ENCODE peak calls at places on chromosomes 4 and X, in seven cellular contexts. Q is WERI-Rb-1, Y is ascending aorta, C is heart right ventricle, X is breast epithelium, W is PC-3, G is neural progenitor cell. Z is an unnamed sample.

GRCh38 chrX:36867143-36867542 is 141.0 kb upstream of the FAM47C start:
- DNase-seq in Q (no peak), Y (no peak), C (no peak), X (no peak), W (peak), G (peak), Z (no peak)

GRCh38 chr4:146643812-146644401 is 5.2 kb downstream of the POU4F2 start:
- DNase-seq in Q (no peak), Y (no peak), C (no peak), X (no peak), W (peak), G (peak), Z (no peak)

GRCh38 chrX:134529481-134529880 is 69.5 kb downstream of the HPRT1 start:
- DNase-seq in Q (no peak), Y (no peak), C (no peak), X (no peak), W (no peak), G (no peak), Z (no peak)

GRCh38 chrX:15761564-15762191 is 23.6 kb downstream of the CA5B start:
- DNase-seq in Q (peak), Y (no peak), C (no peak), X (no peak), W (peak), G (peak), Z (peak)

GRCh38 chr4:146245246-146245645 is 30.9 kb downstream of the REELD1 start:
- DNase-seq in Q (no peak), Y (no peak), C (no peak), X (no peak), W (no peak), G (no peak), Z (no peak)

GRCh38 chr4:78481180-78481579 is 70.4 kb upstream of the ANXA3 start:
- DNase-seq in Q (no peak), Y (no peak), C (no peak), X (no peak), W (no peak), G (no peak), Z (no peak)

GRCh38 chr4:119731146-119731742 is 102.6 kb upstream of the PDE5A start:
- DNase-seq in Q (no peak), Y (no peak), C (no peak), X (no peak), W (no peak), G (no peak), Z (no peak)

GRCh38 chr4:157242871-157243270 is 22.3 kb downstream of the GRIA2 start:
- DNase-seq in Q (no peak), Y (no peak), C (no peak), X (no peak), W (no peak), G (no peak), Z (no peak)

GRCh38 chrX:20412871-20413486 is 146.3 kb upstream of the RPS6KA3 start:
- DNase-seq in Q (no peak), Y (peak), C (peak), X (no peak), W (no peak), G (no peak), Z (no peak)

GRCh38 chr4:112060212-112060611 is 85.0 kb upstream of the FAM241A start:
- DNase-seq in Q (peak), Y (no peak), C (no peak), X (no peak), W (peak), G (peak), Z (peak)

GRCh38 chr4:77072195-77072753 is 3.5 kb downstream of the CCNI start:
- DNase-seq in Q (no peak), Y (no peak), C (no peak), X (peak), W (peak), G (no peak), Z (no peak)

GRCh38 chr4:11111370-11111769 is 317.3 kb downstream of the HS3ST1 start:
- DNase-seq in Q (no peak), Y (no peak), C (no peak), X (no peak), W (no peak), G (no peak), Z (no peak)

GRCh38 chrX:38102875-38103274 is 96.5 kb downstream of the SYTL5 start:
- DNase-seq in Q (no peak), Y (no peak), C (no peak), X (no peak), W (no peak), G (no peak), Z (no peak)

GRCh38 chr4:165826166-165826565 is 46.9 kb upstream of the TLL1 start:
- DNase-seq in Q (no peak), Y (no peak), C (no peak), X (no peak), W (no peak), G (no peak), Z (no peak)

GRCh38 chr4:48162162-48162561 is 28.1 kb upstream of the TXK start:
- DNase-seq in Q (no peak), Y (no peak), C (no peak), X (no peak), W (peak), G (no peak), Z (no peak)

GRCh38 chr4:154416183-154416543 is 75.4 kb downstream of the DCHS2 start:
- DNase-seq in Q (peak), Y (no peak), C (peak), X (no peak), W (no peak), G (peak), Z (peak)

GRCh38 chrX:8404443-8404842 is 60.2 kb upstream of the VCX3B start:
- DNase-seq in Q (peak), Y (peak), C (peak), X (no peak), W (peak), G (peak), Z (peak)

GRCh38 chr4:55184600-55185523 is 59.5 kb upstream of the KDR start:
- DNase-seq in Q (peak), Y (no peak), C (no peak), X (no peak), W (peak), G (no peak), Z (peak)

GRCh38 chr4:117654064-117654463 is 380.2 kb upstream of the NDST3 start:
- DNase-seq in Q (no peak), Y (no peak), C (no peak), X (no peak), W (no peak), G (no peak), Z (no peak)

GRCh38 chr4:123579961-123580360 is 183.4 kb downstream of the SPRY1 start:
- DNase-seq in Q (no peak), Y (no peak), C (no peak), X (no peak), W (no peak), G (no peak), Z (no peak)

GRCh38 chr4:54063737-54064316 is 578 bp downstream of the CHIC2 start:
- DNase-seq in Q (peak), Y (peak), C (peak), X (peak), W (peak), G (peak), Z (peak)

GRCh38 chr4:181685911-181686310 is 557.3 kb upstream of the TENM3 start:
- DNase-seq in Q (no peak), Y (no peak), C (no peak), X (no peak), W (no peak), G (no peak), Z (no peak)

GRCh38 chr4:124953059-124953850 is 240.7 kb upstream of the ANKRD50 start:
- DNase-seq in Q (no peak), Y (no peak), C (no peak), X (no peak), W (peak), G (no peak), Z (no peak)

GRCh38 chr4:113499696-113500095 is 261.8 kb downstream of the CAMK2D start:
- DNase-seq in Q (no peak), Y (no peak), C (no peak), X (no peak), W (peak), G (no peak), Z (no peak)

GRCh38 chr4:4585012-4585670 is 43.3 kb upstream of the STX18 start:
- DNase-seq in Q (no peak), Y (no peak), C (no peak), X (no peak), W (no peak), G (no peak), Z (no peak)

GRCh38 chr4:177596035-177596434 is 153.8 kb upstream of the AGA start:
- DNase-seq in Q (no peak), Y (peak), C (no peak), X (no peak), W (peak), G (peak), Z (peak)

GRCh38 chrX:1165535-1166196 is 46.8 kb downstream of the CRLF2 start:
- DNase-seq in Q (no peak), Y (peak), C (no peak), X (no peak), W (no peak), G (peak), Z (peak)

GRCh38 chrX:137305404-137305803 is 260.5 kb upstream of the ZIC3 start:
- DNase-seq in Q (no peak), Y (no peak), C (no peak), X (no peak), W (no peak), G (no peak), Z (no peak)

GRCh38 chr4:53537606-53538005 is 53.7 kb downstream of the LNX1 start:
- DNase-seq in Q (no peak), Y (no peak), C (no peak), X (peak), W (peak), G (peak), Z (no peak)

DNA sequence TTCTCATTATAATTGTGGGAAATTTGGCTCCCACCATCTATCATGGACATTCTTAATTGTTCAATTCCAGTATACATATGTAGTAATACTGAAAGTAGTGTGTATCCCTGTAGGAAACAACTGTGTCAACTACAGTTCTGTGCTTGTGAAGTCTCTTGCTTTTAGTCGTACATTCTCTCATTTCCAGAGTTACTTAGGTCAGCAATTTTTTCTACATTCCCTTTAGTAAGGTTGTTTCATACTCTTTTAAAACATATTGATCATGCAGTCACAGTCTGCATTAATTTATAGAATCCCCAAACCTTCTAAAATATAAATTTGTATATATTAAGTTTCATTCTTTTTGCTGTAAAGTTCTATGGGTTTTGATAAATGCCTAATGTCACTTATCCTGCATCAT is 289.2 kb upstream of the PCDH10 start:
- DNase-seq in Q (no peak), Y (no peak), C (no peak), X (no peak), W (no peak), G (no peak), Z (no peak)
- H3K4me3 ChIP-seq in Q (no peak), Y (no peak), C (no peak), X (no peak), W (no peak), G (no peak), Z (no peak)

DNA sequence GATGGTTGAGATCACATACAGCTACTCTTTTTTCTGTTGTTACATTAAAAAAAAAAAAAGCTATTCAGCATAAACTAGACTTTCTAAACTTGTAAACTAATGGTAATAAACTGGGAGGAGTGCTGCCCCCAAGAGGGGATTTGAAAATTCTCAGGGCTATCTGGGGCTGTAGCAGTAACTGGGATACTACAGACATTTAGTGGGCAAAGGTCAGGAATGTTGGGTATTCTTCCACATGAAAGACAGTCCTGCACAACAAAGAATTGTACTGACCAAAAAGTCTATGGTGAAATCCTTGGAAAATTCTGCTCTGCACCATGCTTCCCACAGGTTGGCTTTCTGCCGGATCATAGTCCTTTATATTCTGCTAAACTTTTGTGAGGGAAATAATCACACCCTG is 232.6 kb upstream of the BOD1L1 start:
- DNase-seq in Q (no peak), Y (no peak), C (no peak), X (no peak), W (peak), G (peak), Z (peak)
- TF ChIP-seq CTCF in Q (peak), Y (no peak), C (peak), X (no peak), W (peak), G (peak), Z (peak)

GRCh38 chr4:46389301-46389761 is 597 bp downstream of the GABRA2 start:
- DNase-seq in Q (peak), Y (no peak), C (no peak), X (no peak), W (no peak), G (peak), Z (peak)

GRCh38 chr4:46387956-46388355 is 2.0 kb downstream of the GABRA2 start:
- DNase-seq in Q (no peak), Y (no peak), C (no peak), X (no peak), W (no peak), G (no peak), Z (no peak)

GRCh38 chr4:46386570-46386969 is 3.4 kb downstream of the GABRA2 start:
- DNase-seq in Q (peak), Y (no peak), C (no peak), X (no peak), W (peak), G (peak), Z (peak)

GRCh38 chr4:46390353-46391058 is 578 bp upstream of the GABRA2 start:
- DNase-seq in Q (peak), Y (no peak), C (no peak), X (no peak), W (no peak), G (peak), Z (peak)

GRCh38 chr4:46388860-46389259 is 1.1 kb downstream of the GABRA2 start:
- DNase-seq in Q (no peak), Y (no peak), C (no peak), X (no peak), W (no peak), G (no peak), Z (no peak)
- H3K27ac ChIP-seq in Q (no peak), Y (no peak), C (no peak), X (no peak), W (no peak), G (no peak), Z (no peak)

GRCh38 chr4:121221608-121222007 is 57.5 kb upstream of the TNIP3 start:
- DNase-seq in Q (no peak), Y (no peak), C (no peak), X (no peak), W (no peak), G (no peak), Z (no peak)
- H3K4me3 ChIP-seq in Q (no peak), Y (no peak), C (no peak), X (no peak), W (no peak), G (no peak), Z (no peak)

GRCh38 chr4:128006592-128006991 is 41.4 kb downstream of the ABHD18 start:
- DNase-seq in Q (no peak), Y (no peak), C (no peak), X (no peak), W (no peak), G (no peak), Z (no peak)
- TF ChIP-seq CTCF in Q (no peak), Y (no peak), C (no peak), X (no peak), W (no peak), G (no peak), Z (no peak)

GRCh38 chr4:8564595-8564994 is 15.6 kb upstream of the GPR78 start:
- DNase-seq in Q (no peak), Y (no peak), C (no peak), X (no peak), W (no peak), G (no peak), Z (no peak)

GRCh38 chr4:8571702-8572685 is 8.2 kb upstream of the GPR78 start:
- DNase-seq in Q (no peak), Y (no peak), C (no peak), X (no peak), W (no peak), G (no peak), Z (no peak)

GRCh38 chr4:8573266-8573665 is 6.9 kb upstream of the GPR78 start:
- DNase-seq in Q (no peak), Y (no peak), C (no peak), X (no peak), W (no peak), G (no peak), Z (no peak)

DNA sequence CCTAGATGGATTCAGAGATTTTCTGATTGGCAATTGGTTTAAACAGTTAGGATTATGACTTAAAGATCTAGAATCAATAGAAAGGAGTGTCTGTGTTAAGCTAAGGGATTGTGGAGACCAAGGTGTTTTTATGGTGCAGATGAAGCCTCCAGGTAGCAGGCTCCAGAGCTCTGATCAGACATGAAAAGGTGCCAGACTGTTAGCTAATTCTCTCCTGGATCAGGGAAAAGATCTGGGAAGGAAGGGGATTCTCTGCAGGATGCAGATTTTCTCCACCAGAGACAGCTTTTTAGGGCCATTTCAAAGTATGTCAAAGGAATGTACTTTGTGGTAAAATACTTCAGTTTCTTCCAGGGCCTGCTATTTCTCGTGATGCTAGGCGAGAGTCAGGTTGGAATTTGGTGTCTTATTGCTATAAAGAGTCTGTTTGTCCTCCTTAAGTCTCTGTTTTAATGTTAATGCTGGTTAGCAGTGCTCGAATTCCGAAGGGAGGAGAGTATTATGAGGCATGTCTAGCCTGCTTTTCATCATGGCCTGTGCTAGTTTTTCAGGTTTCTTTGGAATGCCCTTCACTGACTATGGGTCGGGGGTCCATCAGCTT is 12.0 kb upstream of the GPR78 start:
- DNase-seq in Q (no peak), Y (no peak), C (no peak), X (no peak), W (no peak), G (no peak), Z (peak)
- H3K27ac ChIP-seq in Q (no peak), Y (no peak), C (no peak), X (no peak), W (no peak), G (no peak), Z (no peak)

GRCh38 chr4:2402453-2402852 is 16.0 kb downstream of the ZFYVE28 start:
- DNase-seq in Q (no peak), Y (no peak), C (no peak), X (no peak), W (no peak), G (no peak), Z (no peak)

GRCh38 chr4:2400841-2401609 is 17.4 kb downstream of the ZFYVE28 start:
- DNase-seq in Q (no peak), Y (no peak), C (no peak), X (no peak), W (no peak), G (no peak), Z (peak)

GRCh38 chr4:2402053-2402452 is 16.4 kb downstream of the ZFYVE28 start:
- DNase-seq in Q (peak), Y (no peak), C (peak), X (peak), W (peak), G (peak), Z (peak)

GRCh38 chr4:2402941-2403340 is 15.5 kb downstream of the ZFYVE28 start:
- DNase-seq in Q (no peak), Y (no peak), C (no peak), X (no peak), W (no peak), G (no peak), Z (no peak)

GRCh38 chr4:2401610-2401983 is 16.8 kb downstream of the ZFYVE28 start:
- DNase-seq in Q (no peak), Y (no peak), C (no peak), X (no peak), W (no peak), G (no peak), Z (no peak)
- H3K4me3 ChIP-seq in Q (peak), Y (peak), C (peak), X (peak), W (peak), G (peak), Z (peak)

Z was measured in endodermal cell.